ENCODE peak calls at places on chromosomes 11 and 22, in four cellular contexts. One of them, this sample, is unnamed.
A peak's percentile ranks its signal among the peaks of the same experiment; 100 is the strongest.

GRCh38 chr22:42336527-42337227 is 66.2 kb upstream of the TCF20 start:
- DNase-seq in stimulated activated CD4-positive, alpha-beta T cell treated with anti-CD3 and anti-CD28 coated beads, Interleukin-15, amount 100 ng/mL, for 48 hours: no peak
- DNase-seq in mucosa of gallbladder: no peak
- DNase-seq in T-helper 1 cell: no peak
- DNase-seq in this sample: no peak

GRCh38 chr11:126318642-126319373 is 14.9 kb downstream of the DCPS start:
- DNase-seq in stimulated activated CD4-positive, alpha-beta T cell treated with anti-CD3 and anti-CD28 coated beads, Interleukin-15, amount 100 ng/mL, for 48 hours: no peak
- DNase-seq in mucosa of gallbladder: peak; percentile 44
- DNase-seq in T-helper 1 cell: no peak
- DNase-seq in this sample: no peak

GRCh38 chr22:23047265-23047664 is 23.1 kb upstream of the GNAZ start:
- DNase-seq in stimulated activated CD4-positive, alpha-beta T cell treated with anti-CD3 and anti-CD28 coated beads, Interleukin-15, amount 100 ng/mL, for 48 hours: no peak
- DNase-seq in mucosa of gallbladder: no peak
- DNase-seq in T-helper 1 cell: no peak
- DNase-seq in this sample: no peak

GRCh38 chr11:36162909-36163434 is 126.3 kb downstream of the COMMD9 start:
- DNase-seq in stimulated activated CD4-positive, alpha-beta T cell treated with anti-CD3 and anti-CD28 coated beads, Interleukin-15, amount 100 ng/mL, for 48 hours: no peak
- DNase-seq in mucosa of gallbladder: no peak
- DNase-seq in T-helper 1 cell: no peak
- DNase-seq in this sample: no peak

GRCh38 chr22:22730655-22731373 is 86.4 kb downstream of the GGTLC2 start:
- DNase-seq in stimulated activated CD4-positive, alpha-beta T cell treated with anti-CD3 and anti-CD28 coated beads, Interleukin-15, amount 100 ng/mL, for 48 hours: no peak
- DNase-seq in mucosa of gallbladder: no peak
- DNase-seq in T-helper 1 cell: no peak
- DNase-seq in this sample: no peak

GRCh38 chr11:101880208-101880607 is 34.6 kb upstream of the CEP126 start:
- DNase-seq in stimulated activated CD4-positive, alpha-beta T cell treated with anti-CD3 and anti-CD28 coated beads, Interleukin-15, amount 100 ng/mL, for 48 hours: no peak
- DNase-seq in mucosa of gallbladder: peak; percentile 12
- DNase-seq in T-helper 1 cell: no peak
- DNase-seq in this sample: no peak

GRCh38 chr11:123429851-123430735 is at the start of gene GRAMD1B:
- DNase-seq in stimulated activated CD4-positive, alpha-beta T cell treated with anti-CD3 and anti-CD28 coated beads, Interleukin-15, amount 100 ng/mL, for 48 hours: peak; percentile 66
- DNase-seq in mucosa of gallbladder: peak; percentile 52
- DNase-seq in T-helper 1 cell: peak; percentile 54
- DNase-seq in this sample: no peak

GRCh38 chr11:73239111-73239521 is 21.0 kb downstream of the P2RY2 start:
- DNase-seq in stimulated activated CD4-positive, alpha-beta T cell treated with anti-CD3 and anti-CD28 coated beads, Interleukin-15, amount 100 ng/mL, for 48 hours: no peak
- DNase-seq in mucosa of gallbladder: no peak
- DNase-seq in T-helper 1 cell: no peak
- DNase-seq in this sample: no peak

GRCh38 chr11:12756101-12756500 is 81.9 kb downstream of the TEAD1 start:
- DNase-seq in stimulated activated CD4-positive, alpha-beta T cell treated with anti-CD3 and anti-CD28 coated beads, Interleukin-15, amount 100 ng/mL, for 48 hours: no peak
- DNase-seq in mucosa of gallbladder: no peak
- DNase-seq in T-helper 1 cell: no peak
- DNase-seq in this sample: no peak

GRCh38 chr22:46593211-46593676 is 26.9 kb upstream of the GRAMD4 start:
- DNase-seq in stimulated activated CD4-positive, alpha-beta T cell treated with anti-CD3 and anti-CD28 coated beads, Interleukin-15, amount 100 ng/mL, for 48 hours: no peak
- DNase-seq in mucosa of gallbladder: no peak
- DNase-seq in T-helper 1 cell: no peak
- DNase-seq in this sample: no peak

GRCh38 chr22:32528316-32528715 is 53.7 kb downstream of the FBXO7 start:
- DNase-seq in stimulated activated CD4-positive, alpha-beta T cell treated with anti-CD3 and anti-CD28 coated beads, Interleukin-15, amount 100 ng/mL, for 48 hours: no peak
- DNase-seq in mucosa of gallbladder: no peak
- DNase-seq in T-helper 1 cell: no peak
- DNase-seq in this sample: no peak

GRCh38 chr11:33449798-33450197 is 192.6 kb downstream of the HIPK3 start:
- DNase-seq in stimulated activated CD4-positive, alpha-beta T cell treated with anti-CD3 and anti-CD28 coated beads, Interleukin-15, amount 100 ng/mL, for 48 hours: no peak
- DNase-seq in mucosa of gallbladder: no peak
- DNase-seq in T-helper 1 cell: no peak
- DNase-seq in this sample: no peak

This sample was measured in CMK.